ENCODE peak calls at places on chromosomes 11 and 22, in four cellular contexts. O, E, V and R are unnamed samples.

GRCh38 chr11:83687787-83688186 is 401.6 kb upstream of the CCDC90B start:
- DNase-seq in O (no peak), E (no peak), V (no peak), R (no peak)

GRCh38 chr11:123586568-123586967 is 67.9 kb downstream of the SCN3B start:
- DNase-seq in O (no peak), E (no peak), V (no peak), R (no peak)

GRCh38 chr22:21657361-21658118 is 8.3 kb upstream of the PPIL2 start:
- DNase-seq in O (peak), E (no peak), V (peak), R (no peak)

GRCh38 chr22:38569972-38570840 is at the start of gene DMC1:
- DNase-seq in O (peak), E (peak), V (peak), R (no peak)

GRCh38 chr22:29152045-29152380 is 53.7 kb upstream of the EMID1 start:
- DNase-seq in O (no peak), E (no peak), V (no peak), R (no peak)

GRCh38 chr11:123494195-123495050 is 64.4 kb downstream of the GRAMD1B start:
- DNase-seq in O (peak), E (peak), V (no peak), R (peak)

GRCh38 chr11:56688554-56688953 is 10.3 kb upstream of the OR9G1 start:
- DNase-seq in O (no peak), E (no peak), V (no peak), R (no peak)

GRCh38 chr11:109752212-109752825 is 330.3 kb downstream of the C11orf87 start:
- DNase-seq in O (no peak), E (peak), V (no peak), R (no peak)

GRCh38 chr11:70270877-70271634 is 566 bp downstream of the PPFIA1 start:
- DNase-seq in O (peak), E (peak), V (no peak), R (peak)

DNA sequence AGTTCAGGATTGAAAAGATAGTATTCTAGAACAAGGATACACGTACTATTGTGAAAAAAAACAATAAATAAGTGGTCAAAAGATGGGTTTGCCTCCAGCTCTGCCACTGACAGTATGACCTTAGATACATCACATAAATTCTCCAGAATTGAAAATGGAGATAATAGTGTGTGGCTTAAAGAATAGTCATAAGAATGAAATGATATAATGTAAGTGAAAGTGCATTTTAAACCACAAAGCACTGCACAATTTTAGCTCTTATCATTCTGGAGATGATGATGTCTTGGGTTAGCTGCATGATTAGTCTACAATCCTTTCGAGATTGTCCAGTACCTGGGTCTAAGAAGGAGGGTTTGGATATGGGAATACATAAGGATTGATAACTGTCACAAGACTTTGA is 21.9 kb upstream of the CEP295 start:
- DNase-seq in O (no peak), E (no peak), V (no peak), R (no peak)
- H3K4me3 ChIP-seq in O (no peak), E (no peak), V (no peak), R (no peak)

GRCh38 chr22:19761500-19762314 is 1.1 kb downstream of the TBX1 start:
- DNase-seq in O (no peak), E (no peak), V (no peak), R (no peak)
- H3K4me3 ChIP-seq in O (no peak), E (no peak), V (peak), R (no peak)

DNA sequence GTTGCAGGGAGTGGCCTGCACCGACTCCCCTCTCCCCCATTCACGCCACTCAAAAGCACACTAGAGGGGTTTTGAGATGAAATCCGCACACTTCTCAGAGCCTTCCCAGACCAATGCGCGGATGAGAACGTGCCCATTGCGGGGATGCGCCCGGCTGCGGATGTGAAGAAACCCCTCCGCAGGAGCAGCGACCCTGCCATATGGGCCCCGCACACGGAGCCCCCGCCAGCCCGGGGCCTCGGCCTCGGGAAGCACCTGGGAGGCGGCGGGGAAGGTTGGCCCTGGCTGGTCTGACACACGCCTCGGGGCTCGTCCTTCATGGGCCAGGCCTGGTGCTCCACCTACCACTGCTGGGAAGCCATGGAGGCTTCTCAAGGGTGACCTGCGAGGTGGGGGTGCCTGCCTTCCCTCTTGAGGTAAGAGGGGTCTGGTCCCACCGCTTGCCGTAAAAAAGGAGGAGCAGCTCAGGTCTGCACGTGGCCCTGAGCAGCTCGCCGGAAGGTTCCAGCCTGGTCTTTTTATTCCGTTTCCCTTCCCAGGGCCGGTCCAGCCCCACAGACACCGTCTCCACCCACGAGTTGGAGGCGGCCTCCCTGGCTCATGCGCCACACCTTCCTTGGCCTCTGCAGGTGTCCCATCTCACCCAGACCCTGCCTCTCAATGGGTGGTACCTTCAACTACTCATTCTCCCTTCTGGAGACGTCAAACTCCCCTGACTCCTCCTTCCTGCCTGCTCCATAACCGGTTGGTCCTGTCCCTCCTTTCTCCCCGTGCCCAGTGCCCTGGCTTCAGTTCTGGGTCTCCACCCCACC is 39.4 kb downstream of the TRMU start:
- DNase-seq in O (no peak), E (no peak), V (peak), R (no peak)
- H3K4me3 ChIP-seq in O (no peak), E (no peak), V (no peak), R (no peak)

GRCh38 chr11:74871037-74871436 is 77.9 kb downstream of the XRRA1 start:
- DNase-seq in O (no peak), E (peak), V (no peak), R (no peak)
- H3K4me3 ChIP-seq in O (no peak), E (no peak), V (no peak), R (no peak)

GRCh38 chr11:112229159-112229558 is 2.9 kb downstream of the PTS start:
- DNase-seq in O (no peak), E (no peak), V (no peak), R (no peak)

GRCh38 chr11:112227002-112227401 is 774 bp downstream of the PTS start:
- DNase-seq in O (no peak), E (peak), V (no peak), R (no peak)

GRCh38 chr11:112228706-112229105 is 2.5 kb downstream of the PTS start:
- DNase-seq in O (no peak), E (no peak), V (no peak), R (no peak)

GRCh38 chr11:112226062-112226921 is at the start of gene PTS:
- DNase-seq in O (peak), E (peak), V (peak), R (no peak)

DNA sequence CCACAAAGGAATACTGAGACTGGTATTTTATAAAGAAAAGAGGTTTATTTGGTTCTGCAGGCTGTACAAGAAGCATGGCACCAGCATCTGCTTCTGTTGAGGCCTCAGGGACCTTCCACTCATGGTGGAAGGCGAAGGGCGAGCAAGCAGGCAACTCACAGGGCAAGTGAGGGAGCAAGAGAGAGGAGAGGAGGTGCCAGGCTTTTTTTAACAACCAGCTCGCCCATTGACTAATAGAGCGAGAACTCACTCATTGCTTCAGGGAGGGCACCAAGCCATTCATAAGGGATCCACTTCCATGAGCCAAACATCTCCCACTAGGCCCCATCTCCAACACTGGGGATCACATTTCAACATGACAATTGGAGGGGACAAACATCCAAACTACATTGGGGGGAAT is 1.2 kb downstream of the PTS start:
- DNase-seq in O (no peak), E (no peak), V (no peak), R (no peak)
- H3K4me3 ChIP-seq in O (peak), E (peak), V (no peak), R (peak)

DNA sequence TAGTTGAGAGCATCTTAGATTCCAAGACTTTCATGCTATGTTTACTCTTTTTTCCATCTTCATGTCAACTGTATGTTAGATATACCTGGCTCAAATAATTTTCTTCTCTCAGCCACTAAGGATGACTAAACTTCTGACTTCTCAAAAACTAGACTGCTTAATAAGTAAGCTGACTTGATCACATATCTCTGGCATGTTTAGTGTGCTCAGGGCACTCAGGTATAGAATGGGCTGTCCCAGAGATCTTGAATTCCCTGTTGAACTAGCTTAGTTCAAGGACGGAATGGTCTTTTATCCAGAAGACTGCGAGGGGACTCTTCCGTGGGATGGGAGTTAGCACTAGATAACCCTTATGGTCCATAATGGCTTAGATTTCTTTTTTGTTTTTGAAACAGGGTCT is 13.0 kb downstream of the NEU3 start:
- DNase-seq in O (no peak), E (no peak), V (no peak), R (no peak)
- H3K4me3 ChIP-seq in O (no peak), E (no peak), V (no peak), R (no peak)

DNA sequence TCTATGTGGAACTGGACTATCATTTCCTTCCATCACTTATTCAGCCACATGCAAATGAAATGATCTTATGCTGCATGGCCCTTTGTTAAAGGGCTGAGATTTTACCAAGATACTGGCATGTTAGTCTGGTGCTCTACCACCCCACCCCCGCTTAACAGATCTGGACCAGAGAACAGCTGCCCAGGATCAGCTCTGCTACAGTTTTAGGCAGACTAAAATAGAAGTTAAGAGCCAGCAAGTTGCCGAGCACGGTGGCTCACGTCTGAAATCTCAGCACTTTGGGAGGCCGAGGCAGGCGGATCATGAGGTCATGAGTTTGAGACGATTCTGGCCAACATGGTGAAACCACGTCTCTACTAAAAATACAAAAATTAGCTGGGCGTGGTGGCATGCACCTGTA is 4.6 kb downstream of the DDB1 start:
- DNase-seq in O (no peak), E (no peak), V (no peak), R (no peak)
- H3K4me3 ChIP-seq in O (no peak), E (no peak), V (no peak), R (no peak)